ENCODE peak calls at places on chromosomes 4 and X, in six cellular contexts. V is aorta; R is OCI-LY7; Z is stimulated activated CD8-positive, alpha-beta memory T cell treated with anti-CD3 and anti-CD28 coated beads, Interleukin-15, amount 100 ng/mL, for 4 hours; I is HEK293T; M is activated naive CD8-positive, alpha-beta T cell treated with anti-CD3 and anti-CD28 coated beads, Interleukin-2, amount 50 U/mL, for 24 hours. U is an unnamed sample.
A peak's percentile ranks its signal among the peaks of the same experiment; 100 is the strongest.

GRCh38 chr4:138053601-138054322 is 188.4 kb downstream of the SLC7A11 start:
- DNase-seq in Z (no peak), V (no peak), M (no peak), I (no peak), R (no peak), U (no peak)

GRCh38 chr4:3262208-3263052 is 13.5 kb downstream of the MSANTD1 start:
- DNase-seq in M (no peak), Z (no peak), I (no peak), R (no peak), V (peak; percentile 35), U (peak; percentile 28)

GRCh38 chrX:44459501-44459900 is 83.2 kb downstream of the FUNDC1 start:
- DNase-seq in V (no peak), M (no peak), Z (no peak), R (no peak), I (no peak), U (no peak)

GRCh38 chr4:19178835-19179234 is 1072.9 kb upstream of the SLIT2 start:
- DNase-seq in V (no peak), M (no peak), Z (no peak), I (no peak), R (no peak), U (no peak)

GRCh38 chr4:55444822-55445221 is 49.1 kb downstream of the TMEM165 start:
- DNase-seq in I (peak; percentile 8), R (no peak), Z (no peak), M (no peak), V (no peak), U (no peak)

GRCh38 chr4:158008551-158009218 is 164.1 kb downstream of the GASK1B start:
- DNase-seq in I (no peak), V (peak; percentile 73), Z (no peak), R (no peak), M (no peak), U (no peak)

GRCh38 chr4:7821245-7822165 is 118.2 kb downstream of the AFAP1 start:
- DNase-seq in R (no peak), Z (no peak), V (no peak), M (no peak), I (no peak), U (no peak)

GRCh38 chr4:138658518-138658917 is 357.1 kb upstream of the NOCT start:
- DNase-seq in R (no peak), V (no peak), I (no peak), Z (no peak), M (no peak), U (no peak)

U was measured in psoas muscle.